ENCODE peak calls at places on chromosome 6, in ten cellular contexts. F is fibroblast of pulmonary artery, K is coronary artery, Y is progenitor cell of endocrine pancreas, G is H1, O is cardiac muscle cell, L is B cell, R is cardiac fibroblast, D is glutamatergic neuron, N is neural crest cell. V is an unnamed sample.

GRCh38 chr6:20020526-20020925 is 183.4 kb downstream of the ID4 start:
- DNase-seq in F (no peak), N (no peak), Y (no peak), D (no peak), K (no peak), L (no peak), O (no peak), G (no peak), R (no peak), V (no peak)

GRCh38 chr6:157169656-157170055 is 153.7 kb downstream of the TMEM242 start:
- DNase-seq in O (no peak), G (no peak), K (no peak), R (no peak), F (no peak), L (no peak), D (no peak), Y (no peak), N (no peak), V (no peak)

GRCh38 chr6:154202334-154202733 is 154.3 kb downstream of the IPCEF1 start:
- DNase-seq in O (no peak), D (no peak), Y (no peak), L (no peak), G (no peak), R (no peak), K (no peak), F (no peak), N (no peak), V (no peak)

GRCh38 chr6:31663087-31663960 is 1.5 kb downstream of the GPANK1 start:
- DNase-seq in F (peak; percentile 27), N (no peak), G (no peak), L (no peak), O (peak; percentile 20), K (no peak), D (no peak), R (no peak), Y (no peak), V (no peak)

GRCh38 chr6:149289192-149289741 is 28.2 kb upstream of the TAB2 start:
- DNase-seq in R (no peak), G (no peak), D (no peak), N (no peak), O (no peak), F (no peak), Y (no peak), K (no peak), L (no peak), V (no peak)

GRCh38 chr6:56649053-56649769 is 6.5 kb upstream of the DST start:
- DNase-seq in N (no peak), R (peak; percentile 53), G (no peak), K (no peak), L (no peak), F (peak; percentile 54), O (peak; percentile 36), D (no peak), Y (no peak), V (no peak)

GRCh38 chr6:56899311-56899710 is 55.6 kb upstream of the BEND6 start:
- DNase-seq in K (no peak), N (no peak), D (no peak), L (no peak), Y (no peak), R (peak; percentile 50), G (no peak), O (peak; percentile 35), F (peak; percentile 67), V (no peak)

GRCh38 chr6:109000289-109000688 is 94.4 kb downstream of the SESN1 start:
- DNase-seq in Y (no peak), N (no peak), G (no peak), R (no peak), K (no peak), D (no peak), F (no peak), O (peak; percentile 46), L (no peak), V (no peak)

GRCh38 chr6:44972710-44973109 is 355.4 kb upstream of the RUNX2 start:
- DNase-seq in O (no peak), D (no peak), N (no peak), R (no peak), Y (no peak), L (no peak), F (no peak), G (no peak), K (no peak), V (no peak)

GRCh38 chr6:132819405-132820145 is 5.2 kb downstream of the RPS12 start:
- DNase-seq in N (no peak), R (no peak), K (no peak), Y (no peak), F (peak; percentile 11), G (no peak), D (no peak), O (no peak), L (no peak), V (no peak)

GRCh38 chr6:35919827-35920751 is 809 bp downstream of the SRPK1 start:
- DNase-seq in R (peak; percentile 58), L (peak; percentile 42), N (peak; percentile 23), K (no peak), Y (peak; percentile 12), O (peak; percentile 59), D (peak; percentile 53), F (peak; percentile 70), G (no peak), V (peak; percentile 30)

GRCh38 chr6:39793528-39793927 is 1.4 kb downstream of the DAAM2 start:
- DNase-seq in R (no peak), F (no peak), D (no peak), K (no peak), N (no peak), G (no peak), L (no peak), Y (no peak), O (no peak), V (no peak)

GRCh38 chr6:39791311-39791710 is 865 bp upstream of the DAAM2 start:
- DNase-seq in D (no peak), G (no peak), K (no peak), N (no peak), R (peak; percentile 41), F (peak; percentile 35), O (peak; percentile 48), L (no peak), Y (no peak), V (no peak)

GRCh38 chr6:39792501-39793450 is 600 bp downstream of the DAAM2 start:
- DNase-seq in G (no peak), R (no peak), Y (no peak), D (no peak), K (no peak), F (no peak), O (no peak), L (no peak), N (no peak), V (no peak)

GRCh38 chr6:39790772-39791171 is 1.4 kb upstream of the DAAM2 start:
- DNase-seq in N (no peak), Y (no peak), F (no peak), G (no peak), D (no peak), O (no peak), L (no peak), K (no peak), R (no peak), V (no peak)

DNA sequence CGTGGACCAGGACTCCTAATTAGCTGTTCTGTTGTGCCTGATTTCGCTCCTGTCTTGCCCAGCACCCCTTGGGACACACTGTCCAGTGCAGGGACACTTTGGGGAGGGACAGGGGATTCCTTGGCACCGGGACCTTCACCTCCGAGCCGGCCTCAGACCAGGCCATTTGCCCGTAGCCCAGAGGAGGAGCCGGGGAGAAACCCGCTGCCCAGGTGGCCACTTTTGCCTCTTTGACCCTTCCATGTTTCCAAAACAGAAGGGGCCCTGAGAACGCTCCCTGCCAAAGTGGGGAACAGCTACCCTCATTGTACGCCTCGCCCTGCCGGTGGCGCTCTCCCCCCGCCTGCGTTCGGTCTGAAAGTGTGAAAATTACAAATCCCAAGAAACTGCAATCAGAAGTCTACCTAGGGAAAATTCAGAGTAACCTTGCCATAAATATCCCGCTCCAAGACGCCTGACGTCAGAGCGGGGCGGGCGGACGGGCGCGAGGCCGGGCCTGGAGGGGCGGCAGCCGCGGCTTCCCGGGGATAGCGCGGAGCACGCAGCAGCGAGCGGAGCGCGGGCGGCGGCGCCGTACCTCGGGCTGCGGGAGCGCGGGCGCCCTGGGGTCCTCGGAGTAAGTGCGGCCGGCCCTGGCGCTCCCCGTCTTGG is at the start of gene DAAM2:
- DNase-seq in F (peak; percentile 52), Y (peak; percentile 16), R (peak; percentile 75), G (no peak), D (peak; percentile 67), L (no peak), N (peak; percentile 47), O (peak; percentile 70), K (no peak), V (no peak)
- TF ChIP-seq CTCF in F (peak; percentile 20), Y (peak; percentile 19), R (no peak), G (peak; percentile 17), D (no peak), L (no peak), N (no peak), O (peak; percentile 33), K (no peak), V (no peak)

GRCh38 chr6:73262701-73263569 is at the start of gene KHDC1:
- DNase-seq in N (peak; percentile 58), L (peak; percentile 83), F (peak; percentile 48), Y (peak; percentile 53), R (peak; percentile 61), K (no peak), G (peak; percentile 50), O (peak; percentile 72), D (peak; percentile 82), V (peak; percentile 82)
- TF ChIP-seq CTCF in N (no peak), L (no peak), F (peak; percentile 4), Y (no peak), R (peak; percentile 5), K (no peak), G (no peak), O (peak; percentile 2), D (no peak), V (no peak)

DNA sequence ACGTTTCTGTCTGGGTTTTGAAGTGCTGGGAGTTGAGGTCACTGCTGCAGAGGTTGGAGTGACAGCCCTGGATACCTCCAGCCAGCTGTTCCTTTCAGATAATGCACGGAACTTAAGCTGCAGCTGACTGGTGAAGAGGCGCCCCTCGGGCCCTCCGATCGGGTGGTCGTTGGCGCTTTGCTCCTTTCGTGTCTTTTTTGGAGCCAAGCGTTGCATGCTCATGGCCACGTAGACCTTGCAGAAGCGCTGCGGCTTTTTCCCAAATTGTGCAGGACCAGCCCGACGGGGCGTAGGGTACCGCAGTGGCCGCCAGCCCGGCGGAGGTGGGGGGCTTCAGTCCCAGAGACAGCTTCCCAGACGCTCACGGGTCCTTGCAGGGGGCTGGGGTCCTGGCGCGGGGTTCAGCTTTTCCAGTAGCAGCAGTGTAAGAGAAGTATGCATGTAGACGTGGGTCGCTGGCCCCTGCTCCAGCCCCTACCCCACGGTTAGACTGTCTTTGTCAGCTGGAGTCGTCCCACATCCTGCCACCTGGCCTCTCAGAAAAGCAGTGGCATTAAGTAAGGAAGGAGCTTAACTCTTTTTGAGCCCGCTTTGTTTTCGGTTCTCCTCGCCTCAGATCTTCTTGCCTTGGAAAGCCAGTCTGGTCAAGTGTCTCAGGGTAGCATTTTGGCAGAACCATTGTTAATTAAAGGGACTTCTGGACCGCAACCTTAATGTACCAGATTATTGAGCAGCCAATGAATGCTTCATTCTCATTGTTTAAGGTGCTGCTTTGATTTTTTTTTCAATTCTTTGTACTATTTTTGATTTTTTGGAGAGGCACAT is 838 bp downstream of the TNFAIP3 start:
- DNase-seq in F (no peak), N (peak; percentile 10), R (no peak), L (no peak), K (no peak), Y (no peak), D (peak; percentile 27), O (no peak), G (no peak), V (no peak)
- TF ChIP-seq CTCF in F (no peak), N (no peak), R (no peak), L (no peak), K (no peak), Y (no peak), D (no peak), O (no peak), G (no peak), V (no peak)

GRCh38 chr6:110039996-110040383 is 61.9 kb downstream of the GPR6 start:
- DNase-seq in Y (no peak), N (no peak), D (no peak), K (peak; percentile 62), O (peak; percentile 48), F (peak; percentile 49), G (no peak), L (peak; percentile 33), R (peak; percentile 46), V (peak; percentile 51)
- TF ChIP-seq CTCF in Y (peak; percentile 53), N (peak; percentile 54), D (no peak), K (no peak), O (peak; percentile 40), F (peak; percentile 52), G (peak; percentile 52), L (no peak), R (peak; percentile 38), V (peak; percentile 53)

V was measured in GM10248.